ENCODE peak calls at places on chromosomes 11 and 22, in four cellular contexts. One of them, this sample, is unnamed. For H3K4me1, the result is how much of the 10 kb centered on the place peaks cover.

GRCh38 chr11:75802913-75803820 is 11.8 kb upstream of the UVRAG start:
- DNase-seq in mesendoderm: peak
- DNase-seq in mesenchymal stem cell: peak
- DNase-seq in IMR-90: peak
- DNase-seq in this sample: peak

GRCh38 chr11:102111787-102112653 is 1.8 kb downstream of the YAP1 start:
- DNase-seq in mesenchymal stem cell: peak
- DNase-seq in mesendoderm: no peak
- DNase-seq in IMR-90: peak
- DNase-seq in this sample: peak

GRCh38 chr11:130826572-130826971 is 89.7 kb downstream of the SNX19 start:
- DNase-seq in IMR-90: no peak
- DNase-seq in mesendoderm: no peak
- DNase-seq in mesenchymal stem cell: no peak
- DNase-seq in this sample: no peak

GRCh38 chr11:64237484-64237951 is 3.1 kb downstream of the VEGFB start:
- DNase-seq in mesenchymal stem cell: no peak
- DNase-seq in mesendoderm: no peak
- DNase-seq in IMR-90: no peak
- DNase-seq in this sample: no peak

GRCh38 chr11:121539000-121539399 is 86.2 kb upstream of the SORL1-AS1 start:
- DNase-seq in IMR-90: no peak
- DNase-seq in mesenchymal stem cell: no peak
- DNase-seq in mesendoderm: no peak
- DNase-seq in this sample: no peak

GRCh38 chr11:29022676-29023075 is 914.5 kb downstream of the METTL15 start:
- DNase-seq in mesenchymal stem cell: no peak
- DNase-seq in IMR-90: no peak
- DNase-seq in mesendoderm: no peak
- DNase-seq in this sample: no peak

GRCh38 chr11:2531987-2532703 is 87.3 kb downstream of the KCNQ1 start:
- DNase-seq in mesenchymal stem cell: no peak
- DNase-seq in IMR-90: no peak
- DNase-seq in mesendoderm: no peak
- DNase-seq in this sample: no peak

GRCh38 chr22:40020956-40021355 is 26.2 kb downstream of the FAM83F start:
- DNase-seq in mesenchymal stem cell: no peak
- DNase-seq in mesendoderm: no peak
- DNase-seq in IMR-90: no peak
- DNase-seq in this sample: no peak

GRCh38 chr11:116231540-116231939 is 541.2 kb downstream of the BUD13 start:
- DNase-seq in IMR-90: no peak
- DNase-seq in mesendoderm: no peak
- DNase-seq in mesenchymal stem cell: no peak
- DNase-seq in this sample: no peak

GRCh38 chr11:119616586-119617342 is 112.2 kb downstream of the NECTIN1 start:
- DNase-seq in mesenchymal stem cell: no peak
- DNase-seq in mesendoderm: peak
- DNase-seq in IMR-90: no peak
- DNase-seq in this sample: no peak

GRCh38 chr11:67406969-67407699 is 3.3 kb downstream of the TBC1D10C start:
- DNase-seq in IMR-90: no peak
- DNase-seq in mesendoderm: no peak
- DNase-seq in mesenchymal stem cell: no peak
- DNase-seq in this sample: no peak

GRCh38 chr11:34161812-34162506 is 56.5 kb downstream of the NAT10 start:
- DNase-seq in mesendoderm: peak
- DNase-seq in IMR-90: peak
- DNase-seq in mesenchymal stem cell: no peak
- DNase-seq in this sample: peak

GRCh38 chr22:39212721-39213376 is 31.9 kb downstream of the PDGFB start:
- DNase-seq in mesendoderm: peak
- DNase-seq in IMR-90: no peak
- DNase-seq in mesenchymal stem cell: peak
- DNase-seq in this sample: peak

GRCh38 chr11:116814502-116814901 is 8.6 kb downstream of the APOA4 start:
- DNase-seq in mesenchymal stem cell: no peak
- DNase-seq in IMR-90: no peak
- DNase-seq in mesendoderm: no peak
- DNase-seq in this sample: no peak

DNA sequence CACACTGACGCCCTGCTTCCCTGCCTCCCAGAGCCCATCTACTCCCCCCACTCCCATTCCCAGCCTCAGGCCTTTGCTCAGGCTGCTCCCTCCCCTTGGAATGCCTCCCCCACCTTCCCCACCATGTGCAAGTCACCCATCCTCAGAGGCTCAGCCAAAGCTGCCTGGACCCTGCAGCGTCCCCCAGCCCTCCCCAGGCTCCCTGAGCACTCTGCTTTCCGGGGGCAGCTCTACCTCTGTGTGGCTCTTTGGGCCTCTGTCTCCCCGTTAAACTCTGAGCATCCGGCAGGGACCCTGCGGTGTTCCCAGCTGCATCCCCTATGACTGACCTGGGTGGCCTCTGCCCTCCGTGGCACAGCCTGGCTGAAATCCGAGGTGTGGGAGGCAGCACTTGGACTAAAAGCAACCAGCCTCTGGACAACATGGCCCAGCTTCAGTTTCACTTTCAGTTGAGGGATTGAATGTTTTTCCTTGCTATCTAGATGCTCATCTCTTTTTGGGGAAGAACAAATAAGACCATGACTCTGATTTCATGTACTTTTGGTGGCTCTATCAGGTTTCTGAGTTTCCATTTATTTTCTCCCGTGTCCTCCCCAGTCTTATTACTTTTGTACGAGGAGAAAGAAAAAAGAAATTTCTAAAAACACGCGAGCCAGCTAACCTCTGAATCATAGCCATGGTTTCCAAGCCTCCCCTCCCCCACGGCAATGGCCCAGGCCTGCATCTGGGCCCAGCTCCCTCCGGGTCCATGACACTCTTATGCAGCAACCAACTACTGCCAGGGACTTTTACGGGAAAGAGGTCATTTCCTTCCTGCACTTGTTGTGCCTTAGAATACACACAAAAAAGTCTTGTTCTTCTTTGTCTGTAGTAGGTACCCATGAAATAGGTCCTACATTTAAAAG is 3.8 kb downstream of the APOL3 start:
- DNase-seq in mesenchymal stem cell: peak
- DNase-seq in IMR-90: peak
- DNase-seq in mesendoderm: peak
- DNase-seq in this sample: peak
- H3K4me1 ChIP-seq in mesenchymal stem cell: under half
- H3K4me1 ChIP-seq in IMR-90: under half
- H3K4me1 ChIP-seq in mesendoderm: under half
- H3K4me1 ChIP-seq in this sample: under half

GRCh38 chr11:134801526-134801925 is 389.5 kb upstream of the B3GAT1 start:
- DNase-seq in mesendoderm: peak
- DNase-seq in mesenchymal stem cell: no peak
- DNase-seq in IMR-90: no peak
- DNase-seq in this sample: no peak
- H2BK120ac ChIP-seq in mesendoderm: no peak
- H2BK120ac ChIP-seq in mesenchymal stem cell: no peak
- H2BK120ac ChIP-seq in IMR-90: no peak
- H2BK120ac ChIP-seq in this sample: peak

GRCh38 chr22:25159028-25159427 is 40.6 kb upstream of the CRYBB3 start:
- DNase-seq in mesendoderm: peak
- DNase-seq in IMR-90: no peak
- DNase-seq in mesenchymal stem cell: peak
- DNase-seq in this sample: no peak

GRCh38 chr22:25161017-25161915 is 38.4 kb upstream of the CRYBB3 start:
- DNase-seq in mesendoderm: no peak
- DNase-seq in mesenchymal stem cell: no peak
- DNase-seq in IMR-90: no peak
- DNase-seq in this sample: no peak

GRCh38 chr22:25161916-25162530 is 37.6 kb upstream of the CRYBB3 start:
- DNase-seq in IMR-90: no peak
- DNase-seq in mesenchymal stem cell: no peak
- DNase-seq in mesendoderm: no peak
- DNase-seq in this sample: no peak

GRCh38 chr22:25162561-25162960 is 37.1 kb upstream of the CRYBB3 start:
- DNase-seq in IMR-90: no peak
- DNase-seq in mesendoderm: no peak
- DNase-seq in mesenchymal stem cell: no peak
- DNase-seq in this sample: no peak

DNA sequence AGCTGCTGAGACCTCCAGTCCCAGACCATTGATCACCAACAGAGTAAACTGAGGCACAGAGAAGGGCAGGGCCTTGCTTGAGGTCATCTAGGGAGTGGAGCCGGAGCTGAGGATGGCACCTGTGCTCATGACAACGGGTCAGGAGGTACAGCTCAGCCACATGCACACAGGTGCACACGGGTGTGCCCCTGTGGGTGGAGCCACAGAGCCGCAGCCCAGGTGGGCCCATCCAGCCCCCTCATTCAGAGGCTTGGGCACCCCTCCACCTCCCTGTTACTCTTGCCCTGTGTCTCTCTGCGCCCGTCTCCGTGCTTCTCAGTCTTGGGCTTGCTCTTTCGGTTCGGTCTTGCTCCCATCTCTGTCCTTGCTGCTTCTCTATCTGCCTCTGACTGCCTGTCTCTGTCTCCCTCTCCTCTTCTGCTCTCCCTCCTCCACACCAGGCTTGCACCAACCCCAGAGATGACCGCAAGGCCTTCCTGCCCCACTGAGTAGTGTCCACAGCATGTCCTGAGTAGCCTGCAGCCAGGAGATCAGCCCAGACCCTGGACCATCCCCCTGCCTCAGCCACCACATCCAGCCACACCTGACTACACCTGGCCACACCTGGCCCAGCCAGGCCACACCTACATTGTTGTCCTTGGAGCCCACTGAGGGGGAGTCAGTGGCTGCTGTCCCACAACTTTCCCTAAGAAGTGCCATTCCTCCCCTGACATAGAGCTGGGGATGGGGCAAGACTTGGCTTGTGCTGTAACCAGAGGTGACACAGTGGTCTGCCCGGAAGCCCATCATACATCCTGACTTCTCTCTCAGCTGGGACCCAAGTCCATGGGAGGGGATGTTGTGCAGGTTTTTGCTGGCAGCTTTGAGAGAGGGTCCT is 39.3 kb upstream of the CRYBB3 start:
- DNase-seq in mesendoderm: no peak
- DNase-seq in mesenchymal stem cell: no peak
- DNase-seq in IMR-90: no peak
- DNase-seq in this sample: no peak
- H3K4me1 ChIP-seq in mesendoderm: under half
- H3K4me1 ChIP-seq in mesenchymal stem cell: under half
- H3K4me1 ChIP-seq in IMR-90: under half
- H3K4me1 ChIP-seq in this sample: under half

GRCh38 chr11:73192272-73192671 is 25.8 kb upstream of the P2RY2 start:
- DNase-seq in mesendoderm: no peak
- DNase-seq in mesenchymal stem cell: no peak
- DNase-seq in IMR-90: no peak
- DNase-seq in this sample: peak

GRCh38 chr11:73191151-73191550 is 26.9 kb upstream of the P2RY2 start:
- DNase-seq in mesenchymal stem cell: no peak
- DNase-seq in mesendoderm: no peak
- DNase-seq in IMR-90: no peak
- DNase-seq in this sample: no peak

GRCh38 chr11:73189315-73189714 is 28.8 kb upstream of the P2RY2 start:
- DNase-seq in mesendoderm: no peak
- DNase-seq in IMR-90: no peak
- DNase-seq in mesenchymal stem cell: no peak
- DNase-seq in this sample: no peak

GRCh38 chr11:73189723-73190556 is 28.1 kb upstream of the P2RY2 start:
- DNase-seq in mesendoderm: no peak
- DNase-seq in IMR-90: no peak
- DNase-seq in mesenchymal stem cell: no peak
- DNase-seq in this sample: no peak

GRCh38 chr11:73190557-73190885 is 27.6 kb upstream of the P2RY2 start:
- DNase-seq in mesenchymal stem cell: no peak
- DNase-seq in mesendoderm: no peak
- DNase-seq in IMR-90: no peak
- DNase-seq in this sample: no peak
- H2BK120ac ChIP-seq in mesenchymal stem cell: no peak
- H2BK120ac ChIP-seq in mesendoderm: no peak
- H2BK120ac ChIP-seq in IMR-90: no peak
- H2BK120ac ChIP-seq in this sample: no peak

GRCh38 chr22:49713003-49713402 is 114.7 kb downstream of the BRD1 start:
- DNase-seq in IMR-90: no peak
- DNase-seq in mesenchymal stem cell: no peak
- DNase-seq in mesendoderm: no peak
- DNase-seq in this sample: no peak

GRCh38 chr22:49710746-49711145 is 116.9 kb downstream of the BRD1 start:
- DNase-seq in IMR-90: no peak
- DNase-seq in mesendoderm: no peak
- DNase-seq in mesenchymal stem cell: no peak
- DNase-seq in this sample: no peak

GRCh38 chr22:49705631-49706352 is 121.9 kb downstream of the BRD1 start:
- DNase-seq in mesenchymal stem cell: no peak
- DNase-seq in IMR-90: no peak
- DNase-seq in mesendoderm: no peak
- DNase-seq in this sample: no peak

GRCh38 chr22:49712195-49712791 is 115.4 kb downstream of the BRD1 start:
- DNase-seq in mesenchymal stem cell: no peak
- DNase-seq in mesendoderm: peak
- DNase-seq in IMR-90: no peak
- DNase-seq in this sample: no peak

GRCh38 chr22:49709464-49709863 is 118.2 kb downstream of the BRD1 start:
- DNase-seq in mesenchymal stem cell: no peak
- DNase-seq in IMR-90: no peak
- DNase-seq in mesendoderm: no peak
- DNase-seq in this sample: no peak
- H3K4me1 ChIP-seq in mesenchymal stem cell: under half
- H3K4me1 ChIP-seq in IMR-90: under half
- H3K4me1 ChIP-seq in mesendoderm: under half
- H3K4me1 ChIP-seq in this sample: under half

DNA sequence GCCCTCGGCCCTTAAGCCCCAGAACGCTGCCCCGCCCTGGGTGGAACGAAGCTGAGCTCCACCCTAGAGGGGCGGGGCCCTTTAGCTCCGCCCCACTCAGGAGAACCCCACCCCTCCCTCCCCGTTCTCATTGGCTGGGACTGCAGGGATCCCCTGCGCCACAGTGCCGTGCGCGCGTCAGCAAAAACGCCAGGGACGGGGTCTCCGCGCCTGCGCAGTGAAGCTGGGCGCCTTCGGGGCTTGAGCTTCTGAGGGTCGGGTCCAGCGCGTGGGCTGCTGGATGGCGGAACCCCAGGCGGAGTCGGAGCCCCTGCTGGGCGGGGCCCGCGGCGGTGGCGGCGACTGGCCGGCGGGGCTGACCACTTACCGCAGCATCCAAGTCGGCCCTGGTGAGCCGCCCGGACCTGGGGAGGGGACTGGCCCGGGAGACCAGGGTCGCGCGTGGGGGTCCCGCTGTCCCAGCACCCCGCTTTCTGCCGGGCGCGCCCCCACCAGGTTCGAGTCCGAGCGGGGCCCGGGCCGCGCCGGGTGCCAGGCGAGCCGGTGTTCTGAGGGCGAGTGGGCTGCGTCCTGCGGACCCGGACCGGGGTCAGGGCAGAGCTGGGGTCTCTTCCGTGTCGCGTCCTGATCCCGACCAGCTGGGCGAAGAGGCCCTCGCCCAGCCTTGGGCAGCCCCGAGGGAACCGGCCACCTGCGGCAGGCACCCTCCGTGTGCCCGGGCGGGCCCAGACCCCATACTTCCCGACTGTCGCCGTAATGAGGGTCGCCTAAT is at the start of gene TPCN2:
- DNase-seq in mesenchymal stem cell: peak
- DNase-seq in IMR-90: peak
- DNase-seq in mesendoderm: peak
- DNase-seq in this sample: peak
- H2BK120ac ChIP-seq in mesenchymal stem cell: peak
- H2BK120ac ChIP-seq in IMR-90: peak
- H2BK120ac ChIP-seq in mesendoderm: no peak
- H2BK120ac ChIP-seq in this sample: peak

This sample was measured in trophoblast cell.